ENCODE peak calls at places on chromosomes 3 and 15, in six cellular contexts. One of them, this sample, is unnamed.

GRCh38 chr15:92819312-92820232 is 80.6 kb upstream of the CHD2 start:
- DNase-seq in NCI-H1436: peak
- DNase-seq in nephron progenitor cell: no peak
- DNase-seq in GOT3: no peak
- DNase-seq in iPS-NIHi11: no peak
- DNase-seq in head of caudate nucleus: peak
- DNase-seq in this sample: no peak

GRCh38 chr15:79989682-79990081 is 18.7 kb upstream of the BCL2A1 start:
- DNase-seq in NCI-H1436: no peak
- DNase-seq in nephron progenitor cell: no peak
- DNase-seq in GOT3: no peak
- DNase-seq in iPS-NIHi11: no peak
- DNase-seq in head of caudate nucleus: no peak
- DNase-seq in this sample: no peak

GRCh38 chr3:128805771-128806170 is 73.6 kb upstream of the ACAD9 start:
- DNase-seq in NCI-H1436: no peak
- DNase-seq in nephron progenitor cell: no peak
- DNase-seq in GOT3: no peak
- DNase-seq in iPS-NIHi11: no peak
- DNase-seq in head of caudate nucleus: no peak
- DNase-seq in this sample: no peak

GRCh38 chr3:134066539-134067310 is 37.0 kb upstream of the SLCO2A1 start:
- DNase-seq in NCI-H1436: no peak
- DNase-seq in nephron progenitor cell: no peak
- DNase-seq in GOT3: no peak
- DNase-seq in iPS-NIHi11: no peak
- DNase-seq in head of caudate nucleus: no peak
- DNase-seq in this sample: no peak

GRCh38 chr3:31635586-31635985 is 102.9 kb downstream of the STT3B start:
- DNase-seq in NCI-H1436: no peak
- DNase-seq in nephron progenitor cell: no peak
- DNase-seq in GOT3: no peak
- DNase-seq in iPS-NIHi11: no peak
- DNase-seq in head of caudate nucleus: no peak
- DNase-seq in this sample: no peak

GRCh38 chr3:72041531-72041930 is 256.6 kb upstream of the PROK2 start:
- DNase-seq in NCI-H1436: no peak
- DNase-seq in nephron progenitor cell: no peak
- DNase-seq in GOT3: no peak
- DNase-seq in iPS-NIHi11: no peak
- DNase-seq in head of caudate nucleus: peak
- DNase-seq in this sample: no peak

GRCh38 chr15:61151791-61152190 is 77.3 kb downstream of the RORA start:
- DNase-seq in NCI-H1436: no peak
- DNase-seq in nephron progenitor cell: no peak
- DNase-seq in GOT3: no peak
- DNase-seq in iPS-NIHi11: no peak
- DNase-seq in head of caudate nucleus: no peak
- DNase-seq in this sample: no peak

GRCh38 chr15:63465104-63465503 is 39.3 kb upstream of the USP3 start:
- DNase-seq in NCI-H1436: no peak
- DNase-seq in nephron progenitor cell: no peak
- DNase-seq in GOT3: no peak
- DNase-seq in iPS-NIHi11: no peak
- DNase-seq in head of caudate nucleus: no peak
- DNase-seq in this sample: no peak

GRCh38 chr3:135503429-135504083 is 462.0 kb upstream of the PPP2R3A start:
- DNase-seq in NCI-H1436: peak
- DNase-seq in nephron progenitor cell: peak
- DNase-seq in GOT3: peak
- DNase-seq in iPS-NIHi11: peak
- DNase-seq in head of caudate nucleus: peak
- DNase-seq in this sample: peak

GRCh38 chr3:43349759-43350158 is 63.4 kb downstream of the SNRK start:
- DNase-seq in NCI-H1436: no peak
- DNase-seq in nephron progenitor cell: no peak
- DNase-seq in GOT3: no peak
- DNase-seq in iPS-NIHi11: no peak
- DNase-seq in head of caudate nucleus: no peak
- DNase-seq in this sample: no peak

GRCh38 chr3:7562892-7563291 is 702.0 kb downstream of the GRM7 start:
- DNase-seq in NCI-H1436: no peak
- DNase-seq in nephron progenitor cell: no peak
- DNase-seq in GOT3: no peak
- DNase-seq in iPS-NIHi11: no peak
- DNase-seq in head of caudate nucleus: peak
- DNase-seq in this sample: no peak

GRCh38 chr15:25773248-25773647 is 89.9 kb downstream of the ATP10A start:
- DNase-seq in NCI-H1436: no peak
- DNase-seq in nephron progenitor cell: no peak
- DNase-seq in GOT3: no peak
- DNase-seq in iPS-NIHi11: no peak
- DNase-seq in head of caudate nucleus: no peak
- DNase-seq in this sample: no peak

GRCh38 chr3:184604956-184605290 is 43.3 kb downstream of the EPHB3 start:
- DNase-seq in NCI-H1436: no peak
- DNase-seq in nephron progenitor cell: no peak
- DNase-seq in GOT3: no peak
- DNase-seq in iPS-NIHi11: no peak
- DNase-seq in head of caudate nucleus: no peak
- DNase-seq in this sample: no peak

GRCh38 chr3:13335062-13335461 is 85.1 kb downstream of the NUP210 start:
- DNase-seq in NCI-H1436: no peak
- DNase-seq in nephron progenitor cell: no peak
- DNase-seq in GOT3: no peak
- DNase-seq in iPS-NIHi11: no peak
- DNase-seq in head of caudate nucleus: no peak
- DNase-seq in this sample: no peak

GRCh38 chr3:23809840-23810341 is 4.1 kb downstream of the UBE2E1 start:
- DNase-seq in NCI-H1436: no peak
- DNase-seq in nephron progenitor cell: no peak
- DNase-seq in GOT3: no peak
- DNase-seq in iPS-NIHi11: no peak
- DNase-seq in head of caudate nucleus: no peak
- DNase-seq in this sample: no peak

GRCh38 chr3:188298585-188298984 is 144.6 kb downstream of the LPP start:
- DNase-seq in NCI-H1436: no peak
- DNase-seq in nephron progenitor cell: no peak
- DNase-seq in GOT3: no peak
- DNase-seq in iPS-NIHi11: no peak
- DNase-seq in head of caudate nucleus: no peak
- DNase-seq in this sample: no peak

GRCh38 chr15:85859671-85860070 is 64.9 kb upstream of the KLHL25 start:
- DNase-seq in NCI-H1436: no peak
- DNase-seq in nephron progenitor cell: no peak
- DNase-seq in GOT3: no peak
- DNase-seq in iPS-NIHi11: no peak
- DNase-seq in head of caudate nucleus: no peak
- DNase-seq in this sample: no peak

GRCh38 chr3:9135930-9136525 is 113.4 kb downstream of the SRGAP3 start:
- DNase-seq in NCI-H1436: no peak
- DNase-seq in nephron progenitor cell: peak
- DNase-seq in GOT3: no peak
- DNase-seq in iPS-NIHi11: peak
- DNase-seq in head of caudate nucleus: peak
- DNase-seq in this sample: no peak

GRCh38 chr15:67156834-67157233 is 91.4 kb downstream of the SMAD3 start:
- DNase-seq in NCI-H1436: no peak
- DNase-seq in nephron progenitor cell: no peak
- DNase-seq in GOT3: no peak
- DNase-seq in iPS-NIHi11: no peak
- DNase-seq in head of caudate nucleus: no peak
- DNase-seq in this sample: no peak

GRCh38 chr3:21484323-21485154 is 266.5 kb downstream of the ZNF385D start:
- DNase-seq in NCI-H1436: peak
- DNase-seq in nephron progenitor cell: peak
- DNase-seq in GOT3: no peak
- DNase-seq in iPS-NIHi11: peak
- DNase-seq in head of caudate nucleus: peak
- DNase-seq in this sample: no peak

GRCh38 chr3:127590282-127590592 is 296 bp downstream of the TPRA1 start:
- DNase-seq in NCI-H1436: no peak
- DNase-seq in nephron progenitor cell: peak
- DNase-seq in GOT3: no peak
- DNase-seq in iPS-NIHi11: no peak
- DNase-seq in head of caudate nucleus: no peak
- DNase-seq in this sample: no peak

GRCh38 chr15:80554526-80554925 is 140.6 kb upstream of the ABHD17C start:
- DNase-seq in NCI-H1436: no peak
- DNase-seq in nephron progenitor cell: no peak
- DNase-seq in GOT3: no peak
- DNase-seq in iPS-NIHi11: no peak
- DNase-seq in head of caudate nucleus: no peak
- DNase-seq in this sample: no peak

GRCh38 chr3:77530870-77531269 is 491.0 kb downstream of the ROBO2 start:
- DNase-seq in NCI-H1436: no peak
- DNase-seq in nephron progenitor cell: no peak
- DNase-seq in GOT3: no peak
- DNase-seq in iPS-NIHi11: no peak
- DNase-seq in head of caudate nucleus: no peak
- DNase-seq in this sample: no peak

GRCh38 chr15:78105541-78106241 is 13.3 kb downstream of the SH2D7 start:
- DNase-seq in NCI-H1436: no peak
- DNase-seq in nephron progenitor cell: no peak
- DNase-seq in GOT3: no peak
- DNase-seq in iPS-NIHi11: no peak
- DNase-seq in head of caudate nucleus: no peak
- DNase-seq in this sample: no peak

GRCh38 chr3:172054115-172054764 is 14.9 kb downstream of the FNDC3B start:
- DNase-seq in NCI-H1436: no peak
- DNase-seq in nephron progenitor cell: no peak
- DNase-seq in GOT3: no peak
- DNase-seq in iPS-NIHi11: no peak
- DNase-seq in head of caudate nucleus: no peak
- DNase-seq in this sample: no peak

GRCh38 chr3:157089455-157090221 is 70.3 kb downstream of the CCNL1 start:
- DNase-seq in NCI-H1436: no peak
- DNase-seq in nephron progenitor cell: no peak
- DNase-seq in GOT3: no peak
- DNase-seq in iPS-NIHi11: no peak
- DNase-seq in head of caudate nucleus: peak
- DNase-seq in this sample: no peak

GRCh38 chr15:83435782-83436181 is 11.4 kb upstream of the SH3GL3 start:
- DNase-seq in NCI-H1436: no peak
- DNase-seq in nephron progenitor cell: no peak
- DNase-seq in GOT3: no peak
- DNase-seq in iPS-NIHi11: no peak
- DNase-seq in head of caudate nucleus: no peak
- DNase-seq in this sample: no peak

GRCh38 chr3:181715601-181716340 is 4.0 kb downstream of the SOX2 start:
- DNase-seq in NCI-H1436: no peak
- DNase-seq in nephron progenitor cell: no peak
- DNase-seq in GOT3: no peak
- DNase-seq in iPS-NIHi11: no peak
- DNase-seq in head of caudate nucleus: no peak
- DNase-seq in this sample: no peak

GRCh38 chr3:128983293-128984069 is 10.4 kb downstream of the CFAP92 start:
- DNase-seq in NCI-H1436: no peak
- DNase-seq in nephron progenitor cell: no peak
- DNase-seq in GOT3: no peak
- DNase-seq in iPS-NIHi11: no peak
- DNase-seq in head of caudate nucleus: no peak
- DNase-seq in this sample: no peak

GRCh38 chr3:56985460-56986327 is 74.8 kb upstream of the SPATA12 start:
- DNase-seq in NCI-H1436: no peak
- DNase-seq in nephron progenitor cell: no peak
- DNase-seq in GOT3: no peak
- DNase-seq in iPS-NIHi11: no peak
- DNase-seq in head of caudate nucleus: no peak
- DNase-seq in this sample: no peak

GRCh38 chr15:69132935-69133861 is 27.2 kb upstream of the GLCE start:
- DNase-seq in NCI-H1436: no peak
- DNase-seq in nephron progenitor cell: no peak
- DNase-seq in GOT3: no peak
- DNase-seq in iPS-NIHi11: no peak
- DNase-seq in head of caudate nucleus: no peak
- DNase-seq in this sample: no peak

GRCh38 chr3:32414527-32415202 is 23.0 kb downstream of the CMTM7 start:
- DNase-seq in NCI-H1436: no peak
- DNase-seq in nephron progenitor cell: no peak
- DNase-seq in GOT3: no peak
- DNase-seq in iPS-NIHi11: no peak
- DNase-seq in head of caudate nucleus: no peak
- DNase-seq in this sample: no peak

This sample was measured in HuH-7.5.